ENCODE peak calls at places on chromosomes 4 and X, in ten cellular contexts. M is testis, X is stomach, L is right lobe of liver, G is HCT116, C is A549, V is suprapubic skin, I is endothelial cell of umbilical vein, O is spleen, A is sigmoid colon. W is an unnamed sample. For H3K4me1, the result is how much of the 10 kb centered on the place peaks cover.

GRCh38 chr4:79288185-79288584 is 37.7 kb downstream of the NAA11 start:
- DNase-seq in M (no peak), X (no peak), L (no peak), G (no peak), C (no peak), V (no peak), I (no peak), O (no peak), A (no peak), W (no peak)

GRCh38 chr4:74056858-74057562 is 18.5 kb upstream of the CXCL3 start:
- DNase-seq in M (no peak), X (no peak), L (no peak), G (peak), C (peak), V (no peak), I (peak), O (no peak), A (no peak), W (no peak)

GRCh38 chr4:177706916-177707315 is 264.7 kb upstream of the AGA start:
- DNase-seq in M (no peak), X (no peak), L (no peak), G (no peak), C (no peak), V (no peak), I (no peak), O (no peak), A (no peak), W (no peak)

GRCh38 chrX:63746715-63747114 is 38.3 kb downstream of the ARHGEF9 start:
- DNase-seq in M (no peak), X (no peak), L (no peak), G (no peak), C (no peak), V (no peak), I (peak), O (no peak), A (no peak), W (no peak)

GRCh38 chrX:155094468-155095061 is 23.3 kb downstream of the BRCC3 start:
- DNase-seq in M (no peak), X (no peak), L (no peak), G (no peak), C (no peak), V (no peak), I (peak), O (no peak), A (no peak), W (no peak)

GRCh38 chr4:47926667-47927258 is 12.4 kb upstream of the NFXL1 start:
- DNase-seq in M (peak), X (peak), L (no peak), G (peak), C (peak), V (no peak), I (peak), O (peak), A (no peak), W (no peak)

GRCh38 chrX:34288782-34289181 is 156.7 kb upstream of the FAM47A start:
- DNase-seq in M (no peak), X (no peak), L (no peak), G (no peak), C (no peak), V (no peak), I (peak), O (no peak), A (no peak), W (no peak)

GRCh38 chr4:153138736-153139135 is 65.5 kb upstream of the TRIM2 start:
- DNase-seq in M (no peak), X (peak), L (no peak), G (no peak), C (no peak), V (no peak), I (no peak), O (no peak), A (no peak), W (no peak)

GRCh38 chr4:139299536-139299935 is 1.8 kb upstream of the NAA15 start:
- DNase-seq in M (no peak), X (no peak), L (no peak), G (no peak), C (no peak), V (no peak), I (no peak), O (no peak), A (no peak), W (no peak)

GRCh38 chrX:21586001-21586400 is 72.1 kb downstream of the KLHL34 start:
- DNase-seq in M (no peak), X (no peak), L (no peak), G (no peak), C (no peak), V (no peak), I (no peak), O (no peak), A (no peak), W (no peak)

GRCh38 chrX:21590012-21590776 is 67.9 kb downstream of the KLHL34 start:
- DNase-seq in M (no peak), X (no peak), L (no peak), G (no peak), C (no peak), V (no peak), I (no peak), O (no peak), A (no peak), W (no peak)
- TF ChIP-seq POLR2A in M (no peak), X (no peak), L (no peak), G (no peak), C (no peak), V (no peak), I (no peak), O (no peak), A (no peak), W (no peak)

GRCh38 chr4:3719836-3720235 is 46.3 kb upstream of the ADRA2C start:
- DNase-seq in M (no peak), X (no peak), L (peak), G (no peak), C (no peak), V (no peak), I (no peak), O (no peak), A (no peak), W (no peak)
- H3K4me1 ChIP-seq in M (under half), X (under half), L (under half), G (under half), C (under half), V (under half), I (under half), O (under half), A (under half), W (under half)

GRCh38 chrX:9844936-9845573 is 58.8 kb downstream of the SHROOM2 start:
- DNase-seq in M (no peak), X (no peak), L (no peak), G (no peak), C (no peak), V (no peak), I (peak), O (no peak), A (no peak), W (no peak)

GRCh38 chrX:9845574-9845948 is 59.3 kb downstream of the SHROOM2 start:
- DNase-seq in M (no peak), X (no peak), L (no peak), G (no peak), C (no peak), V (no peak), I (no peak), O (no peak), A (no peak), W (no peak)

GRCh38 chrX:9847071-9847470 is 60.8 kb downstream of the SHROOM2 start:
- DNase-seq in M (no peak), X (no peak), L (no peak), G (no peak), C (no peak), V (no peak), I (peak), O (no peak), A (no peak), W (no peak)

GRCh38 chrX:9846631-9847030 is 60.4 kb downstream of the SHROOM2 start:
- DNase-seq in M (no peak), X (no peak), L (no peak), G (no peak), C (no peak), V (no peak), I (no peak), O (no peak), A (no peak), W (no peak)

DNA sequence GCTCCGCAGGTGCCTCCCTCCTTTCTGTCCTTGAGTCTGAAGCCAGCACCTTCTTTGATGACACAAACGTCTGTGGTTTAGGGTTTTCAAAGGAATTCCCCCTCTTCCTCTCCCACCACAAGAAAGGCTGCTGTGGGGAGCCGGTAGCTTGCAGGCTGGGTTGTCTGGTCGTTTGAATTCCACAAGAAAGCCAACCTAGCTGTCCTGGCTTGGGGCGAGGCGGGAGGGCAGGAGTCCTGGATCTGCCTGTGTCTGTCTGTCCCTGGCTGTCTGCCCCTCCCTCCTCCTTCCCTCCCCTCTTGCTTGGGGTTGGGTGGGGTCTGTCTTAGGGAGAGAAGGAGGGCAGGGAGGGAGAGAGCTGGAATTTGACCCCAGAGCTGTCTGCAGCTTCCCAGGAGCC is 56.3 kb downstream of the SHROOM2 start:
- DNase-seq in M (no peak), X (no peak), L (no peak), G (no peak), C (no peak), V (no peak), I (no peak), O (no peak), A (no peak), W (no peak)
- H3K4me3 ChIP-seq in M (no peak), X (no peak), L (no peak), G (no peak), C (no peak), V (no peak), I (no peak), O (no peak), A (no peak), W (no peak)

GRCh38 chrX:132023117-132023895 is at the start of gene STK26:
- DNase-seq in M (peak), X (peak), L (peak), G (peak), C (peak), V (peak), I (peak), O (peak), A (peak), W (peak)
- TF ChIP-seq POLR2A in M (no peak), X (peak), L (peak), G (no peak), C (peak), V (peak), I (no peak), O (peak), A (peak), W (peak)

GRCh38 chr4:128802680-128803628 is 6.5 kb upstream of the JADE1 start:
- DNase-seq in M (no peak), X (no peak), L (no peak), G (no peak), C (no peak), V (no peak), I (no peak), O (no peak), A (no peak), W (no peak)
- H3K4me1 ChIP-seq in M (under half), X (under half), L (under half), G (under half), C (under half), V (under half), I (under half), O (under half), A (under half), W (under half)

GRCh38 chr4:174201898-174202297 is 81.6 kb downstream of the FBXO8 start:
- DNase-seq in M (no peak), X (no peak), L (no peak), G (no peak), C (no peak), V (no peak), I (no peak), O (no peak), A (no peak), W (no peak)

GRCh38 chr4:174192943-174193342 is 90.5 kb downstream of the FBXO8 start:
- DNase-seq in M (no peak), X (no peak), L (no peak), G (no peak), C (no peak), V (no peak), I (no peak), O (no peak), A (no peak), W (no peak)

GRCh38 chr4:174193438-174194015 is 89.9 kb downstream of the FBXO8 start:
- DNase-seq in M (no peak), X (no peak), L (no peak), G (no peak), C (no peak), V (no peak), I (no peak), O (no peak), A (no peak), W (no peak)

GRCh38 chr4:174199735-174200134 is 83.7 kb downstream of the FBXO8 start:
- DNase-seq in M (no peak), X (no peak), L (no peak), G (no peak), C (no peak), V (no peak), I (no peak), O (no peak), A (no peak), W (no peak)

DNA sequence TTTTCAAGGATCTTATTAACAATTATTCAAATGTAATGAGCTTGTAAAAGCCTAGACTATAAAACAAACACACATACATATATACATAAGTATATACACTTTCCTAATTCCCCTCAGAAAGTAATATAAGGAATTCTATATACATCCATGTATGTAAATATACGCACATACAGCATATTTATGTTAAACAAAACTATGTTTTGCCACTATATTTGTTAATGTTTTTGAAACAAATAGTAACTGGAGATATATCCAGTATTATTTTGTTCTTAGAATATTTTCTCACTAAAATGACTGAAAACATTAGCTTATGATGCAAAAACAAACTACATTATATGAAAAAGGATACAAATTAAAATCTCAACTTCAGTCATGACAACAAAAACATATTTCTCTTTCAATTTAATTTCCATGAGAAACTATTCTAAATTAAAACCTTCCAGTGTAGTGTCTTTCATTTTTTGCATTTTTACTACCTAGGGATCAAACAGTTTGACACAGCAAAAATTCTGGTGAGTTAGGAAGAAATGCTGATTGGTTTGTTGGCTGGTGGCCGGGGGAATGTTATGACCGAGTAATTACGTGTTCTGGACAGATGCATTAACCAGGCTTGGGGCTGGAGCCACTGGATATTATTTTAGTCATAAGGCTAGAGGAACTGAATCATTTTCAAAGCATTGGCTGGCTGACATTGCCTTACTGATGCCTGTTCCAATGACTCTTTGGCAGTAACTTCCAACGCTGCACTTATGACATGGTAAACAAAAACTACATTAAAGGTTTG is 84.9 kb downstream of the FBXO8 start:
- DNase-seq in M (no peak), X (no peak), L (no peak), G (no peak), C (no peak), V (no peak), I (peak), O (no peak), A (peak), W (no peak)
- H3K4me3 ChIP-seq in M (no peak), X (no peak), L (no peak), G (no peak), C (no peak), V (no peak), I (no peak), O (no peak), A (no peak), W (no peak)